ENCODE peak calls at places on chromosomes 12 and 14, in four cellular contexts. O, Q, G and S are unnamed samples.

GRCh38 chr12:8554451-8555195 is 13.9 kb upstream of the CLEC4E start:
- DNase-seq in O (no peak), Q (peak; percentile 33), G (no peak), S (no peak)

GRCh38 chr14:25004389-25004809 is 45.5 kb downstream of the STXBP6 start:
- DNase-seq in G (no peak), Q (no peak), O (no peak), S (no peak)

GRCh38 chr12:124053855-124054254 is 80.8 kb downstream of the ZNF664 start:
- DNase-seq in O (peak; percentile 36), G (no peak), Q (no peak), S (no peak)

GRCh38 chr12:119180380-119181040 is 1.8 kb downstream of the HSPB8 start:
- DNase-seq in G (peak; percentile 54), O (peak; percentile 23), Q (no peak), S (no peak)

GRCh38 chr12:115407036-115407435 is 723.1 kb upstream of the TBX3 start:
- DNase-seq in G (no peak), Q (no peak), O (no peak), S (no peak)

GRCh38 chr12:94952325-94952724 is 51.2 kb downstream of the NDUFA12 start:
- DNase-seq in O (no peak), G (no peak), Q (no peak), S (no peak)

GRCh38 chr12:6224550-6224949 is 24.4 kb downstream of the CD9 start:
- DNase-seq in G (peak; percentile 78), O (peak; percentile 50), Q (no peak), S (peak; percentile 66)

GRCh38 chr14:68841030-68841809 is 48.4 kb upstream of the ZFP36L1 start:
- DNase-seq in O (no peak), G (no peak), Q (no peak), S (no peak)

GRCh38 chr14:104981699-104982541 is 3.7 kb upstream of the CLBA1 start:
- DNase-seq in Q (no peak), O (no peak), G (no peak), S (no peak)

GRCh38 chr12:117580718-117581062 is 219.3 kb upstream of the NOS1 start:
- DNase-seq in Q (peak; percentile 31), G (peak; percentile 57), O (peak; percentile 16), S (no peak)

GRCh38 chr14:50063876-50064420 is 52.4 kb downstream of the VCPKMT start:
- DNase-seq in O (no peak), G (no peak), Q (no peak), S (no peak)

GRCh38 chr12:123933214-123933613 is 39.4 kb downstream of the CCDC92 start:
- DNase-seq in O (no peak), G (no peak), Q (no peak), S (no peak)

GRCh38 chr12:47190271-47190750 is 110.6 kb upstream of the AMIGO2 start:
- DNase-seq in G (no peak), O (no peak), Q (peak; percentile 37), S (no peak)

GRCh38 chr14:22469541-22470303 is 119.3 kb downstream of the DAD1 start:
- DNase-seq in Q (no peak), O (no peak), G (no peak), S (no peak)

GRCh38 chr14:100750762-100751699 is 24.3 kb downstream of the DLK1 start:
- DNase-seq in O (no peak), Q (no peak), G (no peak), S (no peak)

GRCh38 chr14:87494010-87494409 is 499.0 kb downstream of the GALC start:
- DNase-seq in O (no peak), G (no peak), Q (no peak), S (no peak)

GRCh38 chr12:126038434-126038833 is 973.2 kb downstream of the AACS start:
- DNase-seq in Q (no peak), O (no peak), G (no peak), S (no peak)

GRCh38 chr14:71686677-71687076 is 245.6 kb upstream of the RGS6 start:
- DNase-seq in O (no peak), G (no peak), Q (no peak), S (no peak)

GRCh38 chr12:95607642-95608041 is 56.4 kb upstream of the USP44 start:
- DNase-seq in Q (no peak), O (no peak), G (no peak), S (no peak)

GRCh38 chr12:130218682-130219081 is 56.4 kb downstream of the FZD10 start:
- DNase-seq in O (no peak), Q (no peak), G (no peak), S (no peak)

GRCh38 chr12:5043589-5044419 is at the start of gene KCNA5:
- DNase-seq in G (no peak), Q (no peak), O (no peak), S (no peak)

GRCh38 chr12:77016621-77017020 is 48.7 kb downstream of the E2F7 start:
- DNase-seq in Q (no peak), O (no peak), G (no peak), S (no peak)

GRCh38 chr12:57031789-57032188 is 15.5 kb upstream of the TAC3 start:
- DNase-seq in G (no peak), Q (no peak), O (no peak), S (no peak)

GRCh38 chr12:100127766-100128508 is 14.7 kb downstream of the BLTP3B start:
- DNase-seq in G (no peak), Q (peak; percentile 12), O (no peak), S (no peak)

GRCh38 chr12:28130625-28131598 is 59.3 kb upstream of the CCDC91 start:
- DNase-seq in O (no peak), G (no peak), Q (peak; percentile 80), S (no peak)

GRCh38 chr12:79844693-79845092 is 90.2 kb downstream of the PPP1R12A start:
- DNase-seq in O (no peak), Q (peak; percentile 52), G (no peak), S (no peak)

GRCh38 chr12:105330938-105331804 is 680 bp downstream of the C12orf75 start:
- DNase-seq in O (peak; percentile 27), Q (peak; percentile 27), G (peak; percentile 66), S (peak; percentile 21)

GRCh38 chr12:50533203-50533584 is 28.4 kb downstream of the DIP2B start:
- DNase-seq in Q (no peak), O (no peak), G (no peak), S (no peak)

GRCh38 chr12:75786071-75786470 is 245.5 kb downstream of the PHLDA1 start:
- DNase-seq in G (no peak), O (no peak), Q (no peak), S (no peak)

GRCh38 chr14:57326253-57326652 is 57.5 kb downstream of the AP5M1 start:
- DNase-seq in O (no peak), Q (no peak), G (no peak), S (no peak)

GRCh38 chr14:71311061-71311460 is 403.8 kb downstream of the PCNX1 start:
- DNase-seq in G (no peak), O (no peak), Q (no peak), S (no peak)

GRCh38 chr14:40213701-40214100 is 781.5 kb upstream of the FBXO33 start:
- DNase-seq in O (no peak), Q (no peak), G (no peak), S (no peak)

GRCh38 chr12:123853401-123854070 is 91.4 kb downstream of the DNAH10 start:
- DNase-seq in G (no peak), O (peak; percentile 51), Q (no peak), S (no peak)

GRCh38 chr12:41521872-41522379 is 333.8 kb downstream of the PDZRN4 start:
- DNase-seq in O (no peak), G (no peak), Q (peak; percentile 69), S (no peak)

GRCh38 chr14:99529899-99530298 is 48.7 kb downstream of the CCNK start:
- DNase-seq in O (no peak), Q (no peak), G (no peak), S (no peak)

GRCh38 chr14:35332517-35333346 is 40.5 kb downstream of the PSMA6 start:
- DNase-seq in G (peak; percentile 82), Q (no peak), O (peak; percentile 73), S (no peak)

GRCh38 chr14:39229222-39229543 is 4.5 kb upstream of the MIA2 start:
- DNase-seq in O (no peak), Q (no peak), G (no peak), S (no peak)